ENCODE peak calls at places on chromosomes 7 and 10, in six cellular contexts. One of them, this sample, is unnamed.

GRCh38 chr10:78684954-78685353 is 383.8 kb upstream of the ZMIZ1 start:
- DNase-seq in GM04503: no peak
- DNase-seq in GM03348: no peak
- DNase-seq in stimulated activated CD4-positive, alpha-beta T cell treated with anti-CD3 and anti-CD28 coated beads, TNF-alpha, amount 100 ng/mL, for 4 hours: no peak
- DNase-seq in activated T-cell treated with anti-CD3 and anti-CD28 coated beads, Interleukin-2, amount 50 U/mL, for 72 hours: no peak
- DNase-seq in Peyer's patch: no peak
- DNase-seq in this sample: no peak

GRCh38 chr10:104337527-104337984 is 709 bp downstream of the ITPRIP start:
- DNase-seq in stimulated activated CD4-positive, alpha-beta T cell treated with anti-CD3 and anti-CD28 coated beads, TNF-alpha, amount 100 ng/mL, for 4 hours: no peak
- DNase-seq in Peyer's patch: no peak
- DNase-seq in GM03348: peak; percentile 19
- DNase-seq in GM04503: no peak
- DNase-seq in activated T-cell treated with anti-CD3 and anti-CD28 coated beads, Interleukin-2, amount 50 U/mL, for 72 hours: peak; percentile 52
- DNase-seq in this sample: no peak

GRCh38 chr7:29780346-29780745 is 26.0 kb upstream of the WIPF3 start:
- DNase-seq in stimulated activated CD4-positive, alpha-beta T cell treated with anti-CD3 and anti-CD28 coated beads, TNF-alpha, amount 100 ng/mL, for 4 hours: no peak
- DNase-seq in GM03348: no peak
- DNase-seq in activated T-cell treated with anti-CD3 and anti-CD28 coated beads, Interleukin-2, amount 50 U/mL, for 72 hours: no peak
- DNase-seq in GM04503: no peak
- DNase-seq in Peyer's patch: no peak
- DNase-seq in this sample: no peak

GRCh38 chr7:141646826-141647480 is 55.0 kb downstream of the DENND11 start:
- DNase-seq in Peyer's patch: no peak
- DNase-seq in GM03348: no peak
- DNase-seq in stimulated activated CD4-positive, alpha-beta T cell treated with anti-CD3 and anti-CD28 coated beads, TNF-alpha, amount 100 ng/mL, for 4 hours: no peak
- DNase-seq in GM04503: no peak
- DNase-seq in activated T-cell treated with anti-CD3 and anti-CD28 coated beads, Interleukin-2, amount 50 U/mL, for 72 hours: no peak
- DNase-seq in this sample: no peak

GRCh38 chr7:107606303-107606702 is 26.3 kb downstream of the BCAP29 start:
- DNase-seq in GM04503: no peak
- DNase-seq in stimulated activated CD4-positive, alpha-beta T cell treated with anti-CD3 and anti-CD28 coated beads, TNF-alpha, amount 100 ng/mL, for 4 hours: no peak
- DNase-seq in activated T-cell treated with anti-CD3 and anti-CD28 coated beads, Interleukin-2, amount 50 U/mL, for 72 hours: no peak
- DNase-seq in Peyer's patch: no peak
- DNase-seq in GM03348: no peak
- DNase-seq in this sample: no peak

GRCh38 chr10:87804939-87805569 is 13.0 kb downstream of the ATAD1 start:
- DNase-seq in activated T-cell treated with anti-CD3 and anti-CD28 coated beads, Interleukin-2, amount 50 U/mL, for 72 hours: no peak
- DNase-seq in GM03348: no peak
- DNase-seq in Peyer's patch: no peak
- DNase-seq in stimulated activated CD4-positive, alpha-beta T cell treated with anti-CD3 and anti-CD28 coated beads, TNF-alpha, amount 100 ng/mL, for 4 hours: no peak
- DNase-seq in GM04503: no peak
- DNase-seq in this sample: no peak

GRCh38 chr10:65723525-65723924 is 1202.3 kb upstream of the LRRTM3 start:
- DNase-seq in GM03348: no peak
- DNase-seq in stimulated activated CD4-positive, alpha-beta T cell treated with anti-CD3 and anti-CD28 coated beads, TNF-alpha, amount 100 ng/mL, for 4 hours: no peak
- DNase-seq in Peyer's patch: no peak
- DNase-seq in GM04503: no peak
- DNase-seq in activated T-cell treated with anti-CD3 and anti-CD28 coated beads, Interleukin-2, amount 50 U/mL, for 72 hours: no peak
- DNase-seq in this sample: no peak

GRCh38 chr7:122303522-122303970 is 1.0 kb downstream of the FEZF1 start:
- DNase-seq in Peyer's patch: no peak
- DNase-seq in stimulated activated CD4-positive, alpha-beta T cell treated with anti-CD3 and anti-CD28 coated beads, TNF-alpha, amount 100 ng/mL, for 4 hours: no peak
- DNase-seq in activated T-cell treated with anti-CD3 and anti-CD28 coated beads, Interleukin-2, amount 50 U/mL, for 72 hours: no peak
- DNase-seq in GM03348: no peak
- DNase-seq in GM04503: no peak
- DNase-seq in this sample: no peak

GRCh38 chr10:26486985-26487850 is 49.1 kb downstream of the APBB1IP start:
- DNase-seq in GM04503: peak; percentile 55
- DNase-seq in activated T-cell treated with anti-CD3 and anti-CD28 coated beads, Interleukin-2, amount 50 U/mL, for 72 hours: peak; percentile 80
- DNase-seq in Peyer's patch: no peak
- DNase-seq in GM03348: peak; percentile 77
- DNase-seq in stimulated activated CD4-positive, alpha-beta T cell treated with anti-CD3 and anti-CD28 coated beads, TNF-alpha, amount 100 ng/mL, for 4 hours: peak; percentile 42
- DNase-seq in this sample: peak; percentile 70

GRCh38 chr10:119602241-119603095 is 5.7 kb upstream of the TIAL1 start:
- DNase-seq in stimulated activated CD4-positive, alpha-beta T cell treated with anti-CD3 and anti-CD28 coated beads, TNF-alpha, amount 100 ng/mL, for 4 hours: no peak
- DNase-seq in GM04503: no peak
- DNase-seq in Peyer's patch: no peak
- DNase-seq in activated T-cell treated with anti-CD3 and anti-CD28 coated beads, Interleukin-2, amount 50 U/mL, for 72 hours: peak; percentile 53
- DNase-seq in GM03348: peak; percentile 45
- DNase-seq in this sample: no peak

GRCh38 chr7:130566168-130566897 is 74.4 kb downstream of the MEST start:
- DNase-seq in GM03348: no peak
- DNase-seq in GM04503: no peak
- DNase-seq in stimulated activated CD4-positive, alpha-beta T cell treated with anti-CD3 and anti-CD28 coated beads, TNF-alpha, amount 100 ng/mL, for 4 hours: no peak
- DNase-seq in activated T-cell treated with anti-CD3 and anti-CD28 coated beads, Interleukin-2, amount 50 U/mL, for 72 hours: no peak
- DNase-seq in Peyer's patch: no peak
- DNase-seq in this sample: no peak

GRCh38 chr7:1586126-1586826 is 16.4 kb upstream of the PSMG3 start:
- DNase-seq in activated T-cell treated with anti-CD3 and anti-CD28 coated beads, Interleukin-2, amount 50 U/mL, for 72 hours: no peak
- DNase-seq in GM03348: no peak
- DNase-seq in Peyer's patch: no peak
- DNase-seq in GM04503: no peak
- DNase-seq in stimulated activated CD4-positive, alpha-beta T cell treated with anti-CD3 and anti-CD28 coated beads, TNF-alpha, amount 100 ng/mL, for 4 hours: no peak
- DNase-seq in this sample: no peak

GRCh38 chr7:104922187-104923009 is 91.6 kb upstream of the KMT2E start:
- DNase-seq in stimulated activated CD4-positive, alpha-beta T cell treated with anti-CD3 and anti-CD28 coated beads, TNF-alpha, amount 100 ng/mL, for 4 hours: no peak
- DNase-seq in GM03348: no peak
- DNase-seq in activated T-cell treated with anti-CD3 and anti-CD28 coated beads, Interleukin-2, amount 50 U/mL, for 72 hours: no peak
- DNase-seq in GM04503: no peak
- DNase-seq in Peyer's patch: no peak
- DNase-seq in this sample: no peak

GRCh38 chr7:27053153-27053552 is 42.6 kb downstream of the HOXA1 start:
- DNase-seq in stimulated activated CD4-positive, alpha-beta T cell treated with anti-CD3 and anti-CD28 coated beads, TNF-alpha, amount 100 ng/mL, for 4 hours: no peak
- DNase-seq in Peyer's patch: no peak
- DNase-seq in GM03348: no peak
- DNase-seq in GM04503: no peak
- DNase-seq in activated T-cell treated with anti-CD3 and anti-CD28 coated beads, Interleukin-2, amount 50 U/mL, for 72 hours: no peak
- DNase-seq in this sample: no peak

GRCh38 chr7:48083114-48083830 is 5.8 kb upstream of the UPP1 start:
- DNase-seq in Peyer's patch: no peak
- DNase-seq in stimulated activated CD4-positive, alpha-beta T cell treated with anti-CD3 and anti-CD28 coated beads, TNF-alpha, amount 100 ng/mL, for 4 hours: no peak
- DNase-seq in GM04503: no peak
- DNase-seq in GM03348: no peak
- DNase-seq in activated T-cell treated with anti-CD3 and anti-CD28 coated beads, Interleukin-2, amount 50 U/mL, for 72 hours: no peak
- DNase-seq in this sample: no peak

GRCh38 chr10:43957267-43958070 is 308.8 kb upstream of the ZNF32 start:
- DNase-seq in GM04503: no peak
- DNase-seq in GM03348: no peak
- DNase-seq in activated T-cell treated with anti-CD3 and anti-CD28 coated beads, Interleukin-2, amount 50 U/mL, for 72 hours: no peak
- DNase-seq in stimulated activated CD4-positive, alpha-beta T cell treated with anti-CD3 and anti-CD28 coated beads, TNF-alpha, amount 100 ng/mL, for 4 hours: no peak
- DNase-seq in Peyer's patch: no peak
- DNase-seq in this sample: no peak

GRCh38 chr10:28375399-28376354 is 72.8 kb upstream of the MPP7 start:
- DNase-seq in activated T-cell treated with anti-CD3 and anti-CD28 coated beads, Interleukin-2, amount 50 U/mL, for 72 hours: no peak
- DNase-seq in GM04503: peak; percentile 6
- DNase-seq in stimulated activated CD4-positive, alpha-beta T cell treated with anti-CD3 and anti-CD28 coated beads, TNF-alpha, amount 100 ng/mL, for 4 hours: no peak
- DNase-seq in GM03348: peak; percentile 32
- DNase-seq in Peyer's patch: no peak
- DNase-seq in this sample: no peak

GRCh38 chr7:96989241-96989858 is 16.0 kb upstream of the DLX6 start:
- DNase-seq in stimulated activated CD4-positive, alpha-beta T cell treated with anti-CD3 and anti-CD28 coated beads, TNF-alpha, amount 100 ng/mL, for 4 hours: no peak
- DNase-seq in GM04503: no peak
- DNase-seq in GM03348: no peak
- DNase-seq in Peyer's patch: no peak
- DNase-seq in activated T-cell treated with anti-CD3 and anti-CD28 coated beads, Interleukin-2, amount 50 U/mL, for 72 hours: no peak
- DNase-seq in this sample: no peak

GRCh38 chr7:41880107-41880506 is 177.2 kb upstream of the INHBA start:
- DNase-seq in activated T-cell treated with anti-CD3 and anti-CD28 coated beads, Interleukin-2, amount 50 U/mL, for 72 hours: no peak
- DNase-seq in stimulated activated CD4-positive, alpha-beta T cell treated with anti-CD3 and anti-CD28 coated beads, TNF-alpha, amount 100 ng/mL, for 4 hours: no peak
- DNase-seq in GM04503: peak; percentile 94
- DNase-seq in GM03348: peak; percentile 90
- DNase-seq in Peyer's patch: no peak
- DNase-seq in this sample: peak; percentile 34

GRCh38 chr7:92133737-92134270 is 473 bp downstream of the CYP51A1 start:
- DNase-seq in GM04503: no peak
- DNase-seq in activated T-cell treated with anti-CD3 and anti-CD28 coated beads, Interleukin-2, amount 50 U/mL, for 72 hours: peak; percentile 71
- DNase-seq in stimulated activated CD4-positive, alpha-beta T cell treated with anti-CD3 and anti-CD28 coated beads, TNF-alpha, amount 100 ng/mL, for 4 hours: peak; percentile 35
- DNase-seq in GM03348: peak; percentile 78
- DNase-seq in Peyer's patch: peak; percentile 81
- DNase-seq in this sample: peak; percentile 52

GRCh38 chr10:11131112-11131639 is 113.5 kb downstream of the CELF2 start:
- DNase-seq in GM04503: no peak
- DNase-seq in Peyer's patch: no peak
- DNase-seq in activated T-cell treated with anti-CD3 and anti-CD28 coated beads, Interleukin-2, amount 50 U/mL, for 72 hours: no peak
- DNase-seq in stimulated activated CD4-positive, alpha-beta T cell treated with anti-CD3 and anti-CD28 coated beads, TNF-alpha, amount 100 ng/mL, for 4 hours: no peak
- DNase-seq in GM03348: no peak
- DNase-seq in this sample: no peak

GRCh38 chr10:9297580-9297979 is 1243.1 kb downstream of the GATA3 start:
- DNase-seq in Peyer's patch: no peak
- DNase-seq in stimulated activated CD4-positive, alpha-beta T cell treated with anti-CD3 and anti-CD28 coated beads, TNF-alpha, amount 100 ng/mL, for 4 hours: no peak
- DNase-seq in GM03348: no peak
- DNase-seq in GM04503: no peak
- DNase-seq in activated T-cell treated with anti-CD3 and anti-CD28 coated beads, Interleukin-2, amount 50 U/mL, for 72 hours: no peak
- DNase-seq in this sample: no peak

GRCh38 chr10:61078542-61078941 is 134.6 kb upstream of the RHOBTB1 start:
- DNase-seq in GM03348: peak; percentile 16
- DNase-seq in Peyer's patch: no peak
- DNase-seq in activated T-cell treated with anti-CD3 and anti-CD28 coated beads, Interleukin-2, amount 50 U/mL, for 72 hours: no peak
- DNase-seq in stimulated activated CD4-positive, alpha-beta T cell treated with anti-CD3 and anti-CD28 coated beads, TNF-alpha, amount 100 ng/mL, for 4 hours: no peak
- DNase-seq in GM04503: no peak
- DNase-seq in this sample: peak; percentile 21

GRCh38 chr10:101818958-101819633 is 852 bp upstream of the OGA start:
- DNase-seq in GM04503: no peak
- DNase-seq in stimulated activated CD4-positive, alpha-beta T cell treated with anti-CD3 and anti-CD28 coated beads, TNF-alpha, amount 100 ng/mL, for 4 hours: no peak
- DNase-seq in activated T-cell treated with anti-CD3 and anti-CD28 coated beads, Interleukin-2, amount 50 U/mL, for 72 hours: no peak
- DNase-seq in GM03348: no peak
- DNase-seq in Peyer's patch: peak; percentile 59
- DNase-seq in this sample: no peak

GRCh38 chr7:68185641-68186040 is 1189.0 kb downstream of the TYW1 start:
- DNase-seq in GM03348: no peak
- DNase-seq in stimulated activated CD4-positive, alpha-beta T cell treated with anti-CD3 and anti-CD28 coated beads, TNF-alpha, amount 100 ng/mL, for 4 hours: no peak
- DNase-seq in Peyer's patch: no peak
- DNase-seq in GM04503: no peak
- DNase-seq in activated T-cell treated with anti-CD3 and anti-CD28 coated beads, Interleukin-2, amount 50 U/mL, for 72 hours: no peak
- DNase-seq in this sample: no peak

This sample was measured in fibroblast of gingiva.